ENCODE peak calls at places on chromosome 18, in four cellular contexts. One of them, this sample, is unnamed.

GRCh38 chr18:8849696-8850095 is 144.3 kb downstream of the MTCL1 start:
- DNase-seq in amniotic stem cell: no peak
- DNase-seq in fibroblast of villous mesenchyme: no peak
- DNase-seq in erythroblast: no peak
- DNase-seq in this sample: no peak

GRCh38 chr18:61891874-61892273 is 933 bp downstream of the RNF152 start:
- DNase-seq in fibroblast of villous mesenchyme: peak; percentile 18
- DNase-seq in erythroblast: no peak
- DNase-seq in amniotic stem cell: no peak
- DNase-seq in this sample: no peak

GRCh38 chr18:45464619-45465018 is 150.7 kb upstream of the SLC14A2 start:
- DNase-seq in erythroblast: no peak
- DNase-seq in amniotic stem cell: no peak
- DNase-seq in fibroblast of villous mesenchyme: no peak
- DNase-seq in this sample: no peak

GRCh38 chr18:35049111-35050003 is 8.1 kb downstream of the MAPRE2 start:
- DNase-seq in erythroblast: peak; percentile 50
- DNase-seq in amniotic stem cell: no peak
- DNase-seq in fibroblast of villous mesenchyme: no peak
- DNase-seq in this sample: no peak

GRCh38 chr18:34595673-34596072 is 114.4 kb upstream of the DTNA start:
- DNase-seq in erythroblast: no peak
- DNase-seq in fibroblast of villous mesenchyme: peak; percentile 44
- DNase-seq in amniotic stem cell: no peak
- DNase-seq in this sample: no peak

GRCh38 chr18:42082415-42083234 is 127.6 kb downstream of the PIK3C3 start:
- DNase-seq in fibroblast of villous mesenchyme: no peak
- DNase-seq in amniotic stem cell: no peak
- DNase-seq in erythroblast: no peak
- DNase-seq in this sample: no peak

GRCh38 chr18:46155652-46156051 is 51.5 kb downstream of the HAUS1 start:
- DNase-seq in amniotic stem cell: peak; percentile 61
- DNase-seq in fibroblast of villous mesenchyme: peak; percentile 58
- DNase-seq in erythroblast: no peak
- DNase-seq in this sample: peak; percentile 93

GRCh38 chr18:7116001-7116831 is 1.4 kb downstream of the LAMA1 start:
- DNase-seq in erythroblast: no peak
- DNase-seq in amniotic stem cell: no peak
- DNase-seq in fibroblast of villous mesenchyme: peak; percentile 27
- DNase-seq in this sample: no peak

This sample was measured in keratinocyte.